ENCODE peak calls at places on chromosome 6, in nine cellular contexts. One of them, this sample, is unnamed. For H3K4me1, the result is how much of the 10 kb centered on the place peaks cover.

GRCh38 chr6:117908246-117909107 is 1.4 kb downstream of the SLC35F1 start:
- DNase-seq in fibroblast of lung: no peak
- DNase-seq in cardiac muscle cell: peak
- DNase-seq in psoas muscle: no peak
- DNase-seq in heart left ventricle: no peak
- DNase-seq in thoracic aorta: no peak
- DNase-seq in ovary: no peak
- DNase-seq in GM12878: no peak
- DNase-seq in tibial nerve: no peak
- DNase-seq in this sample: no peak

GRCh38 chr6:127515234-127515793 is 3.8 kb downstream of the MTCL3 start:
- DNase-seq in fibroblast of lung: peak
- DNase-seq in cardiac muscle cell: peak
- DNase-seq in psoas muscle: no peak
- DNase-seq in heart left ventricle: no peak
- DNase-seq in thoracic aorta: no peak
- DNase-seq in ovary: no peak
- DNase-seq in GM12878: no peak
- DNase-seq in tibial nerve: no peak
- DNase-seq in this sample: no peak

GRCh38 chr6:118775381-118775780 is 118.6 kb upstream of the ASF1A start:
- DNase-seq in fibroblast of lung: no peak
- DNase-seq in cardiac muscle cell: no peak
- DNase-seq in psoas muscle: no peak
- DNase-seq in heart left ventricle: no peak
- DNase-seq in thoracic aorta: no peak
- DNase-seq in ovary: no peak
- DNase-seq in GM12878: no peak
- DNase-seq in tibial nerve: no peak
- DNase-seq in this sample: no peak

GRCh38 chr6:147852772-147853171 is 344.3 kb downstream of the SAMD5 start:
- DNase-seq in fibroblast of lung: no peak
- DNase-seq in cardiac muscle cell: no peak
- DNase-seq in psoas muscle: no peak
- DNase-seq in heart left ventricle: no peak
- DNase-seq in thoracic aorta: no peak
- DNase-seq in ovary: no peak
- DNase-seq in GM12878: no peak
- DNase-seq in tibial nerve: no peak
- DNase-seq in this sample: no peak

GRCh38 chr6:49509342-49509741 is 9.6 kb downstream of the GLYATL3 start:
- DNase-seq in fibroblast of lung: no peak
- DNase-seq in cardiac muscle cell: no peak
- DNase-seq in psoas muscle: no peak
- DNase-seq in heart left ventricle: no peak
- DNase-seq in thoracic aorta: no peak
- DNase-seq in ovary: no peak
- DNase-seq in GM12878: no peak
- DNase-seq in tibial nerve: no peak
- DNase-seq in this sample: no peak

GRCh38 chr6:116238083-116238482 is 15.8 kb downstream of the TSPYL4 start:
- DNase-seq in fibroblast of lung: no peak
- DNase-seq in cardiac muscle cell: no peak
- DNase-seq in psoas muscle: no peak
- DNase-seq in heart left ventricle: no peak
- DNase-seq in thoracic aorta: no peak
- DNase-seq in ovary: no peak
- DNase-seq in GM12878: no peak
- DNase-seq in tibial nerve: no peak
- DNase-seq in this sample: no peak

GRCh38 chr6:46221221-46221793 is 50.5 kb upstream of the ENPP5 start:
- DNase-seq in fibroblast of lung: peak
- DNase-seq in cardiac muscle cell: peak
- DNase-seq in psoas muscle: no peak
- DNase-seq in heart left ventricle: no peak
- DNase-seq in thoracic aorta: no peak
- DNase-seq in ovary: no peak
- DNase-seq in GM12878: peak
- DNase-seq in tibial nerve: no peak
- DNase-seq in this sample: no peak

GRCh38 chr6:142459267-142459666 is 157.5 kb downstream of the ADGRG6 start:
- DNase-seq in fibroblast of lung: no peak
- DNase-seq in cardiac muscle cell: no peak
- DNase-seq in psoas muscle: no peak
- DNase-seq in heart left ventricle: no peak
- DNase-seq in thoracic aorta: no peak
- DNase-seq in ovary: no peak
- DNase-seq in GM12878: no peak
- DNase-seq in tibial nerve: no peak
- DNase-seq in this sample: no peak

GRCh38 chr6:106156863-106157262 is 70.7 kb downstream of the PRDM1 start:
- DNase-seq in fibroblast of lung: no peak
- DNase-seq in cardiac muscle cell: no peak
- DNase-seq in psoas muscle: no peak
- DNase-seq in heart left ventricle: no peak
- DNase-seq in thoracic aorta: no peak
- DNase-seq in ovary: no peak
- DNase-seq in GM12878: no peak
- DNase-seq in tibial nerve: no peak
- DNase-seq in this sample: no peak

GRCh38 chr6:26141378-26141901 is 54.2 kb downstream of the HFE start:
- DNase-seq in fibroblast of lung: no peak
- DNase-seq in cardiac muscle cell: peak
- DNase-seq in psoas muscle: no peak
- DNase-seq in heart left ventricle: no peak
- DNase-seq in thoracic aorta: no peak
- DNase-seq in ovary: no peak
- DNase-seq in GM12878: no peak
- DNase-seq in tibial nerve: no peak
- DNase-seq in this sample: no peak

GRCh38 chr6:27237089-27237723 is 10.3 kb upstream of the PRSS16 start:
- DNase-seq in fibroblast of lung: peak
- DNase-seq in cardiac muscle cell: no peak
- DNase-seq in psoas muscle: no peak
- DNase-seq in heart left ventricle: no peak
- DNase-seq in thoracic aorta: no peak
- DNase-seq in ovary: peak
- DNase-seq in GM12878: no peak
- DNase-seq in tibial nerve: no peak
- DNase-seq in this sample: no peak

GRCh38 chr6:65558071-65558470 is 149.0 kb downstream of the EYS start:
- DNase-seq in fibroblast of lung: no peak
- DNase-seq in cardiac muscle cell: no peak
- DNase-seq in psoas muscle: no peak
- DNase-seq in heart left ventricle: no peak
- DNase-seq in thoracic aorta: no peak
- DNase-seq in ovary: no peak
- DNase-seq in GM12878: no peak
- DNase-seq in tibial nerve: no peak
- DNase-seq in this sample: no peak

GRCh38 chr6:17907467-17908229 is 79.8 kb downstream of the KIF13A start:
- DNase-seq in fibroblast of lung: peak
- DNase-seq in cardiac muscle cell: no peak
- DNase-seq in psoas muscle: peak
- DNase-seq in heart left ventricle: peak
- DNase-seq in thoracic aorta: peak
- DNase-seq in ovary: no peak
- DNase-seq in GM12878: no peak
- DNase-seq in tibial nerve: peak
- DNase-seq in this sample: peak

GRCh38 chr6:85641916-85642773 is 541 bp downstream of the SYNCRIP start:
- DNase-seq in fibroblast of lung: peak
- DNase-seq in cardiac muscle cell: peak
- DNase-seq in psoas muscle: peak
- DNase-seq in heart left ventricle: peak
- DNase-seq in thoracic aorta: peak
- DNase-seq in ovary: no peak
- DNase-seq in GM12878: no peak
- DNase-seq in tibial nerve: peak
- DNase-seq in this sample: peak

GRCh38 chr6:79077680-79078056 is 386 bp downstream of the PHIP start:
- DNase-seq in fibroblast of lung: no peak
- DNase-seq in cardiac muscle cell: peak
- DNase-seq in psoas muscle: no peak
- DNase-seq in heart left ventricle: no peak
- DNase-seq in thoracic aorta: peak
- DNase-seq in ovary: no peak
- DNase-seq in GM12878: no peak
- DNase-seq in tibial nerve: no peak
- DNase-seq in this sample: peak

GRCh38 chr6:25835442-25836283 is 3.8 kb upstream of the SLC17A1 start:
- DNase-seq in fibroblast of lung: no peak
- DNase-seq in cardiac muscle cell: no peak
- DNase-seq in psoas muscle: no peak
- DNase-seq in heart left ventricle: peak
- DNase-seq in thoracic aorta: no peak
- DNase-seq in ovary: peak
- DNase-seq in GM12878: no peak
- DNase-seq in tibial nerve: no peak
- DNase-seq in this sample: no peak

GRCh38 chr6:135261872-135262725 is 81.0 kb downstream of the MYB start:
- DNase-seq in fibroblast of lung: no peak
- DNase-seq in cardiac muscle cell: no peak
- DNase-seq in psoas muscle: no peak
- DNase-seq in heart left ventricle: no peak
- DNase-seq in thoracic aorta: no peak
- DNase-seq in ovary: no peak
- DNase-seq in GM12878: no peak
- DNase-seq in tibial nerve: no peak
- DNase-seq in this sample: no peak

DNA sequence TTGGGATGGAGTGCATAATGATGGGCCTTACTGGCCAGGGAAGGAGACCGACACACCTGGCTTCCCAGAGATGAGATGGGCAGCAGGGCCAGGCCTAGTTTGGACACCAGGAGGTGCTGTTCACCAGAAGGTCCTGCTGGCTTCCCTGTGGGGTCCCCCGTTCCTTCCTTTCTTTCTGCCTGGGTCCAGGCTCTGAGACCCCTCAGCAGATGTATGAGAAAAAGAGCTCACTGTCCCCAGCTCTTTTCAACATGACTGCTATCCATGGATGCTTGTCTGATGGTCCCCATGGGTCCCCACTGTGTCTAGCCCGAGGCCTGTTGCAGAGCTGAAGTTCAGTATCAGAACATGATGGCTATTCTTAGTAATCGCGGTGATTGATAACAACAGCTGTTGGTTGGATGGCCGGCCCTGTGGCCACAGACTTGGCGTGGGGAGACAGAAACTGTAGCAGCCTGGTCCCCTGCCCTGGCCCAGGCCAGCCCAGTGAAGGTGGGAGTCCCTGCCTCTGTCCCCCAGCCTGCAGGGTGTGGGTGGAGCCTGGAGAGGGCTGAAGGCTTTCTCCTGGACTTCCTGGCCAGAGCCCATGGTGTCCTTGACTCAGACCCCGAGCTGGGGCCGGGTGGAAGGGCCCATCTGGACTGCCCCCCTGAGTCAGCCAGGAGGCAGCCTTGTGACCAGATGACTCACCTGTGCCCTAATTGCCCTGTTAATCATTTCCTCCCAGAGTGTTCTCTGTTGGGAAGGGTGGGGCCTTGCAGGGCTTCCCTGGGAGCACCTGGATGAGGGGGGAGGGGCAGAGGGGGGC is 9.9 kb upstream of the BAK1 start:
- DNase-seq in fibroblast of lung: peak
- DNase-seq in cardiac muscle cell: peak
- DNase-seq in psoas muscle: peak
- DNase-seq in heart left ventricle: peak
- DNase-seq in thoracic aorta: no peak
- DNase-seq in ovary: peak
- DNase-seq in GM12878: peak
- DNase-seq in tibial nerve: no peak
- DNase-seq in this sample: peak
- H3K4me1 ChIP-seq in fibroblast of lung: under half
- H3K4me1 ChIP-seq in cardiac muscle cell: under half
- H3K4me1 ChIP-seq in psoas muscle: under half
- H3K4me1 ChIP-seq in heart left ventricle: under half
- H3K4me1 ChIP-seq in thoracic aorta: under half
- H3K4me1 ChIP-seq in ovary: under half
- H3K4me1 ChIP-seq in GM12878: under half
- H3K4me1 ChIP-seq in tibial nerve: half or more
- H3K4me1 ChIP-seq in this sample: under half

GRCh38 chr6:139375239-139376053 is 998 bp upstream of the CITED2 start:
- DNase-seq in fibroblast of lung: peak
- DNase-seq in cardiac muscle cell: peak
- DNase-seq in psoas muscle: peak
- DNase-seq in heart left ventricle: peak
- DNase-seq in thoracic aorta: peak
- DNase-seq in ovary: peak
- DNase-seq in GM12878: peak
- DNase-seq in tibial nerve: peak
- DNase-seq in this sample: peak
- TF ChIP-seq CTCF in fibroblast of lung: no peak
- TF ChIP-seq CTCF in cardiac muscle cell: peak
- TF ChIP-seq CTCF in psoas muscle: no peak
- TF ChIP-seq CTCF in heart left ventricle: peak
- TF ChIP-seq CTCF in thoracic aorta: no peak
- TF ChIP-seq CTCF in ovary: no peak
- TF ChIP-seq CTCF in GM12878: no peak
- TF ChIP-seq CTCF in tibial nerve: peak
- TF ChIP-seq CTCF in this sample: no peak

DNA sequence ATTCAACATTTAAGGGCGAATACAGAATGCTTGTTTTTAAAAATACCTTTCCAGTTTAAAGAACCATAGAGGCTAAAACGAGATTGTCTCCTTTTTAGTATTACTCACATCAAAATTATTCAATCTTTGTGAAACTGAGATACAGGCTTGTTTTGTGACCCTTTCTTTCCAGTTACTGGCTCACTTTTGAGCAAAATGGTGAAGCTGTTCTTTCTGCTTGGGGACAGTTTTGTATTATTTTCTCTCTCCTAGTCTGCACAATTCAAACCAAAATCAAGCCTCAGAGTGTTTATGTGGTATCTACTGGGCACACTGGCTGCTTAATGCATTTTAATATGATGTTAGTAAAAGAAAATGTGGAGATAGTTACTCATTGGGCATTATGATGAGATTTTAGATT is 36.5 kb downstream of the HIVEP1 start:
- DNase-seq in fibroblast of lung: no peak
- DNase-seq in cardiac muscle cell: no peak
- DNase-seq in psoas muscle: no peak
- DNase-seq in heart left ventricle: no peak
- DNase-seq in thoracic aorta: no peak
- DNase-seq in ovary: no peak
- DNase-seq in GM12878: no peak
- DNase-seq in tibial nerve: no peak
- DNase-seq in this sample: no peak
- H3K4me1 ChIP-seq in fibroblast of lung: under half
- H3K4me1 ChIP-seq in cardiac muscle cell: under half
- H3K4me1 ChIP-seq in psoas muscle: under half
- H3K4me1 ChIP-seq in heart left ventricle: under half
- H3K4me1 ChIP-seq in thoracic aorta: under half
- H3K4me1 ChIP-seq in ovary: under half
- H3K4me1 ChIP-seq in GM12878: half or more
- H3K4me1 ChIP-seq in tibial nerve: under half
- H3K4me1 ChIP-seq in this sample: under half

DNA sequence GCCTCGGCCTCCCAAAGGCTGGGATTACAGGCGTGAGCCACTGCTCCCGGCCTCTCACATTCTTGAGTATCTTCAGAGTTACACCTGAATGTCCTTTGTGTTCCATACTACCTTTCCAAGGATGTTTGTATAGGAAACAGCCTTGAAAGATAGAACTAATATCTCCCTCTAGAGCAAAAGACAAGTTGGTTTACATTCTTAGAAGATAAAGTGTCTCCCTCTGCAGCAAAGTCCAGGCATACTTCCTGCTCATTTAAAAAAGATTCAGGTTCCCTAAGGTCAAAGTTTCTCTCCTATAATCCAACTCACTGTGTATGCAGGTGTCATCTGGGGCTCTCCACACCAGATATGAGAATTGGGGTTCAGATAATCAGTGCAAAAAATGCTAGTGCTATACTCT is 224.4 kb downstream of the TPBG start:
- DNase-seq in fibroblast of lung: no peak
- DNase-seq in cardiac muscle cell: no peak
- DNase-seq in psoas muscle: no peak
- DNase-seq in heart left ventricle: no peak
- DNase-seq in thoracic aorta: no peak
- DNase-seq in ovary: no peak
- DNase-seq in GM12878: no peak
- DNase-seq in tibial nerve: no peak
- DNase-seq in this sample: no peak
- TF ChIP-seq CTCF in fibroblast of lung: no peak
- TF ChIP-seq CTCF in cardiac muscle cell: no peak
- TF ChIP-seq CTCF in psoas muscle: no peak
- TF ChIP-seq CTCF in heart left ventricle: no peak
- TF ChIP-seq CTCF in thoracic aorta: no peak
- TF ChIP-seq CTCF in ovary: no peak
- TF ChIP-seq CTCF in GM12878: peak
- TF ChIP-seq CTCF in tibial nerve: no peak
- TF ChIP-seq CTCF in this sample: no peak